ENCODE peak calls at places on chromosomes 13 and 19, in four cellular contexts. One of them, this sample, is unnamed.
A peak's percentile ranks its signal among the peaks of the same experiment; 100 is the strongest.

GRCh38 chr13:54687173-54687572 is 1658.6 kb downstream of the OLFM4 start:
- DNase-seq in GM12878: no peak
- DNase-seq in HepG2: no peak
- DNase-seq in WTC11: no peak
- DNase-seq in this sample: no peak

GRCh38 chr19:20247016-20247683 is 80.1 kb downstream of the ZNF486 start:
- DNase-seq in WTC11: peak; percentile 69
- DNase-seq in GM12878: no peak
- DNase-seq in HepG2: no peak
- DNase-seq in this sample: no peak

GRCh38 chr13:21361123-21361522 is 98.0 kb downstream of the ZDHHC20 start:
- DNase-seq in HepG2: no peak
- DNase-seq in GM12878: no peak
- DNase-seq in WTC11: no peak
- DNase-seq in this sample: no peak

GRCh38 chr13:50125306-50125555 is 110.0 kb downstream of the KCNRG start:
- DNase-seq in WTC11: no peak
- DNase-seq in HepG2: no peak
- DNase-seq in GM12878: no peak
- DNase-seq in this sample: no peak

GRCh38 chr13:33409673-33410072 is 124.1 kb upstream of the STARD13 start:
- DNase-seq in GM12878: no peak
- DNase-seq in HepG2: no peak
- DNase-seq in WTC11: no peak
- DNase-seq in this sample: no peak

GRCh38 chr19:31351212-31352193 is 2.3 kb upstream of the TSHZ3 start:
- DNase-seq in HepG2: no peak
- DNase-seq in WTC11: no peak
- DNase-seq in GM12878: no peak
- DNase-seq in this sample: no peak

GRCh38 chr13:76210262-76210661 is 574.1 kb downstream of the LMO7 start:
- DNase-seq in WTC11: no peak
- DNase-seq in GM12878: no peak
- DNase-seq in HepG2: no peak
- DNase-seq in this sample: no peak

GRCh38 chr19:22427587-22428298 is 5.6 kb upstream of the ZNF98 start:
- DNase-seq in HepG2: no peak
- DNase-seq in GM12878: no peak
- DNase-seq in WTC11: no peak
- DNase-seq in this sample: no peak

GRCh38 chr13:113897161-113897560 is 33.3 kb upstream of the GAS6 start:
- DNase-seq in WTC11: no peak
- DNase-seq in GM12878: no peak
- DNase-seq in HepG2: peak; percentile 3
- DNase-seq in this sample: no peak

GRCh38 chr19:31499826-31500539 is 150.7 kb upstream of the TSHZ3 start:
- DNase-seq in GM12878: no peak
- DNase-seq in HepG2: no peak
- DNase-seq in WTC11: no peak
- DNase-seq in this sample: no peak

GRCh38 chr19:3644351-3645066 is 17.9 kb upstream of the CACTIN start:
- DNase-seq in HepG2: no peak
- DNase-seq in GM12878: no peak
- DNase-seq in WTC11: no peak
- DNase-seq in this sample: no peak

GRCh38 chr13:112995395-112996091 is 26.5 kb downstream of the MCF2L start:
- DNase-seq in WTC11: no peak
- DNase-seq in HepG2: no peak
- DNase-seq in GM12878: no peak
- DNase-seq in this sample: no peak

GRCh38 chr13:73428137-73428536 is 369.3 kb downstream of the KLF5 start:
- DNase-seq in HepG2: no peak
- DNase-seq in GM12878: no peak
- DNase-seq in WTC11: no peak
- DNase-seq in this sample: no peak

GRCh38 chr13:64305246-64305645 is 2889.6 kb upstream of the PCDH20 start:
- DNase-seq in WTC11: no peak
- DNase-seq in GM12878: no peak
- DNase-seq in HepG2: no peak
- DNase-seq in this sample: no peak

GRCh38 chr19:16896913-16897571 is 8.2 kb downstream of the F2RL3 start:
- DNase-seq in WTC11: peak; percentile 97
- DNase-seq in HepG2: peak; percentile 74
- DNase-seq in GM12878: peak; percentile 60
- DNase-seq in this sample: peak; percentile 99

GRCh38 chr13:99506632-99507031 is 5.4 kb downstream of the TM9SF2 start:
- DNase-seq in HepG2: no peak
- DNase-seq in WTC11: no peak
- DNase-seq in GM12878: no peak
- DNase-seq in this sample: no peak

GRCh38 chr19:32933571-32933970 is 38.2 kb downstream of the CEP89 start:
- DNase-seq in HepG2: no peak
- DNase-seq in GM12878: no peak
- DNase-seq in WTC11: no peak
- DNase-seq in this sample: no peak

GRCh38 chr19:30936276-30936675 is 413.0 kb downstream of the TSHZ3 start:
- DNase-seq in WTC11: no peak
- DNase-seq in GM12878: no peak
- DNase-seq in HepG2: no peak
- DNase-seq in this sample: no peak

GRCh38 chr13:21243045-21243842 is 66.8 kb downstream of the MRPL57 start:
- DNase-seq in WTC11: no peak
- DNase-seq in HepG2: no peak
- DNase-seq in GM12878: no peak
- DNase-seq in this sample: no peak

GRCh38 chr19:2549701-2550191 is 73.8 kb downstream of the GADD45B start:
- DNase-seq in WTC11: no peak
- DNase-seq in GM12878: no peak
- DNase-seq in HepG2: no peak
- DNase-seq in this sample: no peak

GRCh38 chr19:31066385-31066784 is 282.9 kb downstream of the TSHZ3 start:
- DNase-seq in HepG2: no peak
- DNase-seq in WTC11: no peak
- DNase-seq in GM12878: no peak
- DNase-seq in this sample: no peak

GRCh38 chr13:25440081-25440480 is 68.3 kb downstream of the ATP8A2 start:
- DNase-seq in WTC11: no peak
- DNase-seq in GM12878: no peak
- DNase-seq in HepG2: no peak
- DNase-seq in this sample: no peak

GRCh38 chr19:5099822-5100221 is 130.9 kb downstream of the KDM4B start:
- DNase-seq in HepG2: no peak
- DNase-seq in WTC11: no peak
- DNase-seq in GM12878: no peak
- DNase-seq in this sample: peak; percentile 34

GRCh38 chr19:55640577-55641375 is at the start of gene ZNF580:
- DNase-seq in GM12878: no peak
- DNase-seq in WTC11: peak; percentile 61
- DNase-seq in HepG2: peak; percentile 40
- DNase-seq in this sample: peak; percentile 86

GRCh38 chr13:39894586-39894985 is 239.1 kb downstream of the COG6 start:
- DNase-seq in GM12878: no peak
- DNase-seq in WTC11: no peak
- DNase-seq in HepG2: no peak
- DNase-seq in this sample: no peak

GRCh38 chr13:39893808-39894207 is 238.3 kb downstream of the COG6 start:
- DNase-seq in HepG2: no peak
- DNase-seq in GM12878: no peak
- DNase-seq in WTC11: no peak
- DNase-seq in this sample: no peak

GRCh38 chr13:39900106-39900750 is 244.8 kb downstream of the COG6 start:
- DNase-seq in HepG2: no peak
- DNase-seq in WTC11: no peak
- DNase-seq in GM12878: no peak
- DNase-seq in this sample: no peak

GRCh38 chr13:39895254-39895653 is 239.8 kb downstream of the COG6 start:
- DNase-seq in HepG2: no peak
- DNase-seq in GM12878: no peak
- DNase-seq in WTC11: no peak
- DNase-seq in this sample: no peak

GRCh38 chr13:39897636-39898035 is 242.2 kb downstream of the COG6 start:
- DNase-seq in WTC11: no peak
- DNase-seq in GM12878: no peak
- DNase-seq in HepG2: no peak
- DNase-seq in this sample: no peak
- TF ChIP-seq CREM in WTC11: no peak
- TF ChIP-seq CREM in GM12878: no peak
- TF ChIP-seq CREM in HepG2: no peak
- TF ChIP-seq CREM in this sample: no peak

GRCh38 chr13:110455444-110455843 is 106.1 kb downstream of the RAB20 start:
- DNase-seq in WTC11: no peak
- DNase-seq in HepG2: no peak
- DNase-seq in GM12878: no peak
- DNase-seq in this sample: no peak

GRCh38 chr13:110454227-110454859 is 107.2 kb downstream of the RAB20 start:
- DNase-seq in GM12878: no peak
- DNase-seq in HepG2: no peak
- DNase-seq in WTC11: no peak
- DNase-seq in this sample: no peak

GRCh38 chr13:110455941-110456340 is 105.6 kb downstream of the RAB20 start:
- DNase-seq in WTC11: peak; percentile 84
- DNase-seq in GM12878: no peak
- DNase-seq in HepG2: peak; percentile 79
- DNase-seq in this sample: peak; percentile 84

GRCh38 chr13:110454956-110455355 is 106.6 kb downstream of the RAB20 start:
- DNase-seq in HepG2: no peak
- DNase-seq in GM12878: no peak
- DNase-seq in WTC11: no peak
- DNase-seq in this sample: no peak

GRCh38 chr13:110453767-110454166 is 107.8 kb downstream of the RAB20 start:
- DNase-seq in HepG2: no peak
- DNase-seq in GM12878: no peak
- DNase-seq in WTC11: no peak
- DNase-seq in this sample: no peak
- TF ChIP-seq CREM in HepG2: no peak
- TF ChIP-seq CREM in GM12878: no peak
- TF ChIP-seq CREM in WTC11: no peak
- TF ChIP-seq CREM in this sample: no peak

DNA sequence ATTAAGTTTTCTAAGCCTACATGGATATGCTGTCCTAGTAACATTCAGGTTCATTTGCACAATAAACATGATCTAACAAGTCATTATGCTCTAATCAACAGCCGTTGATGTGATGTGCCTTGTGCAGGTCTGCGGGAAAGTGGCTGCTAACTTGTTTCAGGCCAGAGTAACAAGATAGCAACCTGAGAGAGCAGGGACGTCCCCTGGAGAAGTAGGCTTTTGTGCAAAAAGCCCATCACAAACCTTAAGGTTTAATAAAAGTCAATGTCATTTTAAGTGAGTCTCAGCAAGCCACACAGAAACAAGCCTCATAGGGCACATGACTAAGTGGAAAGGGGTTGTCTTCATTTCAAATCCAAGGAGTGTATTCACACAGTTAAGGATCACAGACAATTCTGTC is 17.6 kb downstream of the FOXO1 start:
- DNase-seq in GM12878: no peak
- DNase-seq in WTC11: no peak
- DNase-seq in HepG2: no peak
- DNase-seq in this sample: no peak
- TF ChIP-seq CREM in GM12878: no peak
- TF ChIP-seq CREM in WTC11: no peak
- TF ChIP-seq CREM in HepG2: no peak
- TF ChIP-seq CREM in this sample: no peak

DNA sequence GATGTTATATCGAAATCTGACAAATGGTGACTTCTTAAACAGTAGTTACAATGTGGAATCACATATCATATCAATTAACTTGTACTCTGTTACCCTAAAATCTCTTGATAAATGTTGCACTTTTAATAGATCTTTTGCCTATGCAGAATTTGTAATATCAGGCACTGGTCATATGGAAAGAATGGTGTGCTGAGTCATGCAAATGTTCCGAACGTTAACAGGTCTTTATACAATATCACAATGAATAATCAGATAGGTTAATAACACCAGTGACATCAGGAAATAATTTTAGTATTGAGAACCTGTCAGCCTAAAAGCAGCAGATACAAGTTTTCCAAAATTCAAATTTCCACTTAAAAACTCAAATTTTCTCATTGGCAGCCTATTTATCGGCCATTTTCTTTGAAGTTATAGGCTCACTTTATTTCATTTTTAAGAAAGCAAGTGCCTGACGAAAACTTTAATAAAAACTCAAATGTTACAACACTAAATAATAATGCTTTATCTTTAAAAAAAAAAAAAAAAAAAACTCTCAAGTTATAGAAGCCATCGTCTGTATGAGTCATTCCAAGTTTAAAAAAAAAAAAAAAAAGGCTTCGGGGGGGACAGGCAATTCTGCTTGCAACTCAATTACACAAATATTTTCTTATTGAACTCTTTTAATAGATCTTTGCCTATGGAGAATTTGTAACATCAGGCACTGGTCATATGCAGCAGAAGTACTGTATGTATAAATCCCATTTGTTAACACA is 180.9 kb downstream of the DIAPH3 start:
- DNase-seq in WTC11: no peak
- DNase-seq in HepG2: no peak
- DNase-seq in GM12878: no peak
- DNase-seq in this sample: peak; percentile 5
- TF ChIP-seq CREM in WTC11: no peak
- TF ChIP-seq CREM in HepG2: no peak
- TF ChIP-seq CREM in GM12878: no peak
- TF ChIP-seq CREM in this sample: no peak

DNA sequence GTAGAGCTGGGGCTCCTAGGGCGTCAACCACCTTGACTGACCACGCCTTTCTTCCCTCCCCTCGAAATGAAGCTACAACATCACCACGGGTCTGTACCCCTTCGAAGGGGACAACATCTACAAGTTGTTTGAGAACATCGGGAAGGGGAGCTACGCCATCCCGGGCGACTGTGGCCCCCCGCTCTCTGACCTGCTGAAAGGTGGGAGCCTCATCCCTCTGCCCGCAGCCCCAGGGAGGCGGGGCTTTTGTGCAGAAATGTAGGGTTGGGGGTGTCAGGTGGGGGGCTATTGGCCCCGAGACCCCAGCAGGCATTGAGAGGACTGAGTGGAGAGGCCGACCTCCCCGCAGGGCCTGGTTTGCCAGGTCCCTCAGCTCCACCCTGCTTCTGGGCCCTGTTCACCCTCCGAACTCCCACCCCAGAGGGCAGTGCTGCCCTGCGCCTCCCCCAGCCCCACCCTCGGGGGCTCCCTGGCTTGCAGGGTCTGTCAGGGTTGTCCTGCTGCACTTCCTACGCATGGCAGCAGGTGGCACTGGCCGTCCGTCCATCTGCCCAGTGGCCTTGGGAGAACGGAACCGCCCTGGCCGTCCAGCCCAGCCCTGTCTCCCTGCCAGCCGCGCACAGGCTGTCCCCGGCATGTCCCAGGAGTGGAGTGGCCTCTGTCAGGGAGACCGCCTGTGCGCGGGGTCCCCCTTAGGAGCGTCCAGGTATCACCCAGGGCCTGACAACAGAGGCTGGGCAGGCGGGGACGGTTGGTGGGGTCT is 15.7 kb downstream of the STK11 start:
- DNase-seq in HepG2: peak; percentile 38
- DNase-seq in WTC11: peak; percentile 65
- DNase-seq in GM12878: no peak
- DNase-seq in this sample: no peak
- TF ChIP-seq CREM in HepG2: no peak
- TF ChIP-seq CREM in WTC11: no peak
- TF ChIP-seq CREM in GM12878: no peak
- TF ChIP-seq CREM in this sample: no peak

GRCh38 chr19:49758292-49758691 is 4.8 kb downstream of the TSKS start:
- DNase-seq in GM12878: no peak
- DNase-seq in WTC11: no peak
- DNase-seq in HepG2: no peak
- DNase-seq in this sample: no peak
- TF ChIP-seq CREM in GM12878: no peak
- TF ChIP-seq CREM in WTC11: no peak
- TF ChIP-seq CREM in HepG2: no peak
- TF ChIP-seq CREM in this sample: no peak

GRCh38 chr19:46624958-46625661 is at the start of gene PTGIR:
- DNase-seq in GM12878: no peak
- DNase-seq in HepG2: no peak
- DNase-seq in WTC11: no peak
- DNase-seq in this sample: peak; percentile 67
- TF ChIP-seq CREM in GM12878: no peak
- TF ChIP-seq CREM in HepG2: no peak
- TF ChIP-seq CREM in WTC11: no peak
- TF ChIP-seq CREM in this sample: no peak

This sample was measured in K562.